ENCODE peak calls at places on chromosomes 13 and 19, in four cellular contexts. One of them, this sample, is unnamed.

GRCh38 chr13:36447501-36447900 is 15.2 kb downstream of the CCNA1 start:
- DNase-seq in ACHN: no peak
- DNase-seq in body of pancreas: no peak
- DNase-seq in naive thymus-derived CD4-positive, alpha-beta T cell: no peak
- DNase-seq in this sample: no peak

GRCh38 chr19:46378268-46378667 is 31.4 kb downstream of the PPP5C start:
- DNase-seq in ACHN: no peak
- DNase-seq in body of pancreas: no peak
- DNase-seq in naive thymus-derived CD4-positive, alpha-beta T cell: no peak
- DNase-seq in this sample: no peak

GRCh38 chr13:113732176-113732960 is 26.7 kb upstream of the TMEM255B start:
- DNase-seq in ACHN: no peak
- DNase-seq in body of pancreas: no peak
- DNase-seq in naive thymus-derived CD4-positive, alpha-beta T cell: no peak
- DNase-seq in this sample: no peak

GRCh38 chr13:66689628-66690027 is 540.5 kb downstream of the PCDH9 start:
- DNase-seq in ACHN: peak; percentile 33
- DNase-seq in body of pancreas: no peak
- DNase-seq in naive thymus-derived CD4-positive, alpha-beta T cell: no peak
- DNase-seq in this sample: no peak

GRCh38 chr13:40190656-40191100 is 475.8 kb downstream of the FOXO1 start:
- DNase-seq in ACHN: peak; percentile 32
- DNase-seq in body of pancreas: peak; percentile 53
- DNase-seq in naive thymus-derived CD4-positive, alpha-beta T cell: peak; percentile 84
- DNase-seq in this sample: peak; percentile 44

GRCh38 chr19:6092329-6093286 is 17.7 kb downstream of the RFX2 start:
- DNase-seq in ACHN: peak; percentile 83
- DNase-seq in body of pancreas: peak; percentile 81
- DNase-seq in naive thymus-derived CD4-positive, alpha-beta T cell: no peak
- DNase-seq in this sample: no peak

GRCh38 chr19:6362351-6362801 is 1.0 kb downstream of the CLPP start:
- DNase-seq in ACHN: peak; percentile 2
- DNase-seq in body of pancreas: no peak
- DNase-seq in naive thymus-derived CD4-positive, alpha-beta T cell: peak; percentile 78
- DNase-seq in this sample: no peak

GRCh38 chr19:13817018-13817614 is 21.9 kb downstream of the ZSWIM4 start:
- DNase-seq in ACHN: no peak
- DNase-seq in body of pancreas: peak; percentile 85
- DNase-seq in naive thymus-derived CD4-positive, alpha-beta T cell: no peak
- DNase-seq in this sample: no peak

This sample was measured in HFF-Myc.